ENCODE peak calls at places on chromosomes 12 and 14, in four cellular contexts. G, I, Z and X are unnamed samples.

GRCh38 chr14:51967521-51967920 is 21.8 kb upstream of the RTRAF start:
- DNase-seq in G (no peak), I (no peak), Z (no peak), X (no peak)

GRCh38 chr12:51848843-51849735 is 571 bp upstream of the FIGNL2 start:
- DNase-seq in G (no peak), I (no peak), Z (peak), X (no peak)

GRCh38 chr12:120783197-120783596 is 57.6 kb downstream of the ACADS start:
- DNase-seq in G (peak), I (no peak), Z (no peak), X (no peak)

GRCh38 chr12:33654313-33654712 is 214.7 kb upstream of the SYT10 start:
- DNase-seq in G (no peak), I (no peak), Z (peak), X (no peak)

GRCh38 chr12:14995583-14996425 is 23.0 kb downstream of the PDE6H start:
- DNase-seq in G (peak), I (no peak), Z (peak), X (no peak)

GRCh38 chr12:43883748-43884147 is 47.9 kb downstream of the TMEM117 start:
- DNase-seq in G (no peak), I (no peak), Z (no peak), X (no peak)

GRCh38 chr12:94561943-94562411 is 88.4 kb downstream of the TMCC3 start:
- DNase-seq in G (no peak), I (peak), Z (no peak), X (peak)

GRCh38 chr12:6795088-6795487 is 5.8 kb downstream of the CD4 start:
- DNase-seq in G (no peak), I (no peak), Z (no peak), X (no peak)

GRCh38 chr12:49854976-49855375 is 12.1 kb upstream of the BCDIN3D start:
- DNase-seq in G (no peak), I (peak), Z (no peak), X (no peak)

GRCh38 chr12:106997916-106998315 is 11.0 kb upstream of the MTERF2 start:
- DNase-seq in G (no peak), I (no peak), Z (no peak), X (no peak)

GRCh38 chr14:59301354-59301753 is 112.9 kb downstream of the DAAM1 start:
- DNase-seq in G (no peak), I (no peak), Z (no peak), X (peak)

GRCh38 chr14:28382460-28383220 is 383.9 kb upstream of the FOXG1 start:
- DNase-seq in G (no peak), I (no peak), Z (no peak), X (no peak)

GRCh38 chr12:40065636-40066035 is 40.2 kb downstream of the SLC2A13 start:
- DNase-seq in G (no peak), I (no peak), Z (no peak), X (no peak)

GRCh38 chr12:51788876-51789275 is 59.6 kb downstream of the FIGNL2 start:
- DNase-seq in G (no peak), I (no peak), Z (no peak), X (no peak)

GRCh38 chr12:63944586-63945228 is 100.2 kb downstream of the SRGAP1 start:
- DNase-seq in G (no peak), I (no peak), Z (no peak), X (no peak)

GRCh38 chr12:47105914-47106674 is 26.3 kb upstream of the AMIGO2 start:
- DNase-seq in G (no peak), I (peak), Z (no peak), X (peak)

GRCh38 chr14:50520947-50521815 is 11.2 kb downstream of the MAP4K5 start:
- DNase-seq in G (peak), I (no peak), Z (peak), X (peak)

GRCh38 chr14:88521818-88522217 is 33.0 kb downstream of the PTPN21 start:
- DNase-seq in G (no peak), I (no peak), Z (no peak), X (no peak)

GRCh38 chr12:80316141-80316700 is 127.8 kb upstream of the PTPRQ start:
- DNase-seq in G (no peak), I (no peak), Z (no peak), X (no peak)

GRCh38 chr12:15522574-15523187 is 200.4 kb downstream of the PTPRO start:
- DNase-seq in G (peak), I (no peak), Z (no peak), X (no peak)

GRCh38 chr12:20368653-20369163 is 371 bp downstream of the PDE3A start:
- DNase-seq in G (no peak), I (no peak), Z (no peak), X (peak)
- TF ChIP-seq POLR2AphosphoS5 in G (no peak), I (no peak), Z (no peak), X (no peak)

GRCh38 chr12:96375841-96376249 is 24.4 kb downstream of the CDK17 start:
- DNase-seq in G (no peak), I (no peak), Z (peak), X (no peak)
- TF ChIP-seq POLR2A in G (no peak), I (no peak), Z (no peak), X (no peak)

GRCh38 chr12:42236017-42236416 is 2.0 kb downstream of the YAF2 start:
- DNase-seq in G (no peak), I (no peak), Z (no peak), X (no peak)

GRCh38 chr12:42235426-42235825 is 2.6 kb downstream of the YAF2 start:
- DNase-seq in G (no peak), I (no peak), Z (no peak), X (no peak)

GRCh38 chr12:42237052-42237852 is 796 bp downstream of the YAF2 start:
- DNase-seq in G (peak), I (peak), Z (peak), X (peak)

GRCh38 chr12:42237853-42238239 is 202 bp downstream of the YAF2 start:
- DNase-seq in G (no peak), I (no peak), Z (no peak), X (no peak)

GRCh38 chr12:42234970-42235369 is 3.1 kb downstream of the YAF2 start:
- DNase-seq in G (no peak), I (no peak), Z (no peak), X (no peak)
- TF ChIP-seq POLR2AphosphoS5 in G (no peak), I (no peak), Z (no peak), X (no peak)

GRCh38 chr14:73725116-73726024 is 11.2 kb upstream of the PNMA1 start:
- DNase-seq in G (no peak), I (no peak), Z (peak), X (no peak)
- TF ChIP-seq POLR2A in G (no peak), I (no peak), Z (no peak), X (no peak)

DNA sequence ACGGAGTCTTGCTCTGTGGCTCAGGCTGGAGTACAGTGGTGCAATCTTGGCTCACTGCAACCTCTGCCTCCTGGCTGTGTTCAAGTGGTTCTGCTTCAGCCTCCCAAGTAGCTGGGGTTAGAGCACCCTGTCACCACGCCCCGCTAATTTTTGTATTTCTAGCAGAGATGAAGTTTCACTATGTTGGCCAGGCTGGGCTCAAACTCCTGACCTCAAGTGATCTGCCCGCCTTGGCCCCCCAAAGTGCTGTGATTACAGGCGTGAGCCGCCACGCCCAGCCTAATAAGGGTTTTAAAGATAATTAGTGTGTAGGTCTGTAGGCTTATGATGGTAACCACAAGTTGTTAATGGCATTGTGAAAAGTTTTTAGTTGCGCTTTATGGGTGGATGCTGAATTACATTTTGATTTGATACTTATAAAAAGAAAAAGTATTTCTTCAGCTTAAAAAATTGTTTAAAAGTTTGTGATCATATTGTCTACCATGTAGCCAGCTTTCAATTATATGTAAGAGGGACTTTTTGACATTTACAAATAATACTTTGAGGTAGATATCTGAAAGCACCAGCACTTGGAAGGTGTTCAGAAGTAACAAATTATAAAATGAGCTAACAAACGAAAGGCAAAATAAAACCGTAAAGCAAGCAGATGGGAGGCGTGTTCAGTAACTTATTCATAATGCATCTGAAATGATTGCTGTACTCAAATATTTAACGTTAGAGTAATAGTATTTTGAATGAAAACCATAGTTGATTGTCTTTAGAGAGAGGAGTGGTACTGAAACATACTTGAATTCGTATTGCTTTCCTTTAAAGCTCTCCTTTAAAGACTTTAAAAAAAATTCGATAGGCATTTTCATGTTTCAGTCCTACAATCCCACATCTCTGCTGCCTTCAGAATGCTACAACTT is 37.1 kb downstream of the MDM2 start:
- DNase-seq in G (no peak), I (no peak), Z (no peak), X (no peak)
- TF ChIP-seq POLR2AphosphoS5 in G (no peak), I (no peak), Z (no peak), X (no peak)

GRCh38 chr12:65925626-65926025 is 101.3 kb downstream of the HMGA2 start:
- DNase-seq in G (no peak), I (no peak), Z (no peak), X (no peak)
- TF ChIP-seq POLR2A in G (no peak), I (no peak), Z (no peak), X (no peak)

GRCh38 chr14:65015391-65015790 is 28.7 kb downstream of the FNTB start:
- DNase-seq in G (no peak), I (no peak), Z (no peak), X (no peak)
- TF ChIP-seq POLR2AphosphoS5 in G (no peak), I (no peak), Z (no peak), X (no peak)

GRCh38 chr14:64508215-64508776 is 3.7 kb downstream of the ZBTB1 start:
- DNase-seq in G (no peak), I (no peak), Z (no peak), X (no peak)
- TF ChIP-seq POLR2A in G (no peak), I (no peak), Z (no peak), X (no peak)

GRCh38 chr12:108773798-108774788 is 42.8 kb upstream of the CORO1C start:
- DNase-seq in G (no peak), I (peak), Z (no peak), X (peak)
- TF ChIP-seq POLR2AphosphoS5 in G (no peak), I (peak), Z (no peak), X (peak)